ENCODE peak calls at places on chromosomes 5 and 9, in eight cellular contexts. Z is psoas muscle, H is lung, E is cardiac muscle cell, Y is lower leg skin, M is GM23338, P is IMR-90, R is AG09309. W is an unnamed sample.
A peak's percentile ranks its signal among the peaks of the same experiment; 100 is the strongest.

GRCh38 chr5:143229896-143230675 is 173.4 kb downstream of the NR3C1 start:
- DNase-seq in P (no peak), H (no peak), R (peak; percentile 28), M (no peak), Y (peak; percentile 51), E (no peak), Z (no peak), W (peak; percentile 26)

GRCh38 chr9:98709968-98710965 is 1.5 kb upstream of the GABBR2 start:
- DNase-seq in H (no peak), M (peak; percentile 71), Z (no peak), P (peak; percentile 73), Y (no peak), R (peak; percentile 10), E (peak; percentile 77), W (no peak)

GRCh38 chr9:32705059-32705458 is 69.6 kb upstream of the TAF1L start:
- DNase-seq in E (no peak), Z (no peak), P (peak; percentile 38), Y (no peak), R (no peak), H (no peak), M (no peak), W (no peak)

GRCh38 chr9:84278131-84278530 is 62.4 kb downstream of the SLC28A3 start:
- DNase-seq in E (no peak), P (peak; percentile 56), R (no peak), Z (no peak), H (no peak), Y (no peak), M (no peak), W (no peak)

GRCh38 chr9:110047955-110048472 is 159.9 kb downstream of the C9orf152 start:
- DNase-seq in R (no peak), M (no peak), E (peak; percentile 60), P (no peak), H (no peak), Z (peak; percentile 20), Y (no peak), W (no peak)

GRCh38 chr9:104725014-104725413 is 22.5 kb upstream of the NIPSNAP3A start:
- DNase-seq in Z (no peak), M (no peak), R (no peak), Y (no peak), P (no peak), H (no peak), E (no peak), W (no peak)

GRCh38 chr5:159155960-159156359 is 53.4 kb downstream of the RNF145 start:
- DNase-seq in Y (no peak), Z (no peak), H (no peak), M (no peak), R (no peak), P (no peak), E (no peak), W (no peak)

GRCh38 chr9:136100700-136101614 is 5.9 kb upstream of the NACC2 start:
- DNase-seq in P (no peak), Z (no peak), Y (no peak), M (peak; percentile 80), R (no peak), E (no peak), H (no peak), W (no peak)

GRCh38 chr5:127012933-127013332 is 17.4 kb downstream of the MARCHF3 start:
- DNase-seq in Y (no peak), P (peak; percentile 72), R (no peak), H (no peak), E (no peak), Z (no peak), M (no peak), W (no peak)

GRCh38 chr5:150789943-150790611 is 11.5 kb downstream of the SMIM3 start:
- DNase-seq in E (no peak), H (peak; percentile 42), R (peak; percentile 98), M (peak; percentile 11), Z (peak; percentile 38), Y (peak; percentile 54), P (peak; percentile 99), W (no peak)

GRCh38 chr9:95584176-95584575 is 67.4 kb upstream of the PTCH1 start:
- DNase-seq in M (no peak), Y (no peak), Z (no peak), P (no peak), H (no peak), E (no peak), R (no peak), W (no peak)

GRCh38 chr5:55989860-55990259 is 4.9 kb downstream of the IL6ST start:
- DNase-seq in Z (no peak), P (no peak), H (no peak), Y (no peak), M (no peak), E (no peak), R (no peak), W (no peak)

GRCh38 chr9:99011161-99011709 is 67.5 kb downstream of the COL15A1 start:
- DNase-seq in R (no peak), Y (no peak), M (peak; percentile 88), Z (no peak), H (no peak), E (peak; percentile 16), P (peak; percentile 48), W (no peak)

GRCh38 chr5:135185461-135186075 is 151.5 kb upstream of the PITX1 start:
- DNase-seq in Z (no peak), M (peak; percentile 32), E (no peak), R (peak; percentile 59), Y (no peak), P (peak; percentile 65), H (no peak), W (no peak)

GRCh38 chr5:61486476-61486875 is 154.4 kb downstream of the ZSWIM6 start:
- DNase-seq in E (no peak), Y (no peak), R (no peak), H (no peak), Z (no peak), P (no peak), M (no peak), W (no peak)

GRCh38 chr5:73890569-73890968 is 264.6 kb downstream of the ARHGEF28 start:
- DNase-seq in M (no peak), P (no peak), E (no peak), Z (no peak), H (no peak), R (no peak), Y (no peak), W (no peak)
- H3K4me3 ChIP-seq in M (no peak overlapping the region), P (no peak overlapping the region), E (no peak overlapping the region), Z (no peak overlapping the region), H (no peak overlapping the region), R (no peak overlapping the region), Y (no peak overlapping the region), W (no peak overlapping the region)

GRCh38 chr5:169226904-169227303 is 74.0 kb downstream of the SLIT3 start:
- DNase-seq in Y (no peak), Z (no peak), P (no peak), R (no peak), H (no peak), M (peak; percentile 64), E (no peak), W (no peak)
- TF ChIP-seq CTCF in Y (no peak), Z (no peak), P (no peak), R (peak; percentile 7), H (no peak), M (peak; percentile 50), E (no peak), W (no peak)

GRCh38 chr9:88993327-88993726 is 2.1 kb downstream of the S1PR3 start:
- DNase-seq in E (no peak), M (no peak), R (no peak), H (no peak), Z (no peak), Y (no peak), P (peak; percentile 38), W (no peak)
- H3K4me3 ChIP-seq in E (no peak overlapping the region), M (no peak overlapping the region), R (no peak overlapping the region), H (no peak overlapping the region), Z (peak overlapping the region; percentile 67), Y (no peak overlapping the region), P (peak overlapping the region; percentile 9), W (no peak overlapping the region)

GRCh38 chr9:94553029-94553938 is 1.6 kb upstream of the PCAT7 start:
- DNase-seq in M (peak; percentile 45), Y (no peak), Z (no peak), P (no peak), E (peak; percentile 18), R (no peak), H (no peak), W (peak; percentile 23)
- TF ChIP-seq CTCF in M (peak; percentile 14), Y (no peak), Z (no peak), P (no peak), E (no peak), R (no peak), H (no peak), W (no peak)

GRCh38 chr5:98309785-98310566 is 463.5 kb upstream of the RGMB start:
- DNase-seq in E (no peak), P (peak; percentile 99), Y (no peak), H (no peak), Z (no peak), R (peak; percentile 91), M (peak; percentile 68), W (peak; percentile 5)
- H3K4me3 ChIP-seq in E (no peak overlapping the region), P (peak overlapping the region; percentile 24), Y (no peak overlapping the region), H (no peak overlapping the region), Z (no peak overlapping the region), R (peak overlapping the region; percentile 18), M (no peak overlapping the region), W (no peak overlapping the region)

GRCh38 chr5:2594701-2595100 is 156.8 kb downstream of the IRX2 start:
- DNase-seq in R (no peak), Z (no peak), E (no peak), H (no peak), P (no peak), Y (no peak), M (no peak), W (no peak)
- TF ChIP-seq CTCF in R (no peak), Z (no peak), E (no peak), H (no peak), P (no peak), Y (no peak), M (no peak), W (no peak)